ENCODE peak calls at places on chromosomes 13 and 19, in six cellular contexts. K is aorta, M is colonic mucosa, S is GM23248, X is keratinocyte, W is pancreas. Q is an unnamed sample. For H3K36me3 and H3K27me3, the result is how much of the 10 kb centered on the place peaks cover.

GRCh38 chr13:99812611-99813010 is 159.0 kb downstream of the ZIC5 start:
- DNase-seq in K (no peak), M (no peak), S (peak), X (no peak), W (peak), Q (peak)

GRCh38 chr13:98843482-98843877 is 91.0 kb upstream of the SLC15A1 start:
- DNase-seq in K (no peak), M (no peak), S (no peak), X (no peak), W (no peak), Q (no peak)

GRCh38 chr13:57665471-57665870 is 33.9 kb downstream of the PCDH17 start:
- DNase-seq in K (no peak), M (no peak), S (no peak), X (no peak), W (no peak), Q (no peak)

GRCh38 chr19:2034729-2035589 is 16.1 kb downstream of the MKNK2 start:
- DNase-seq in K (peak), M (peak), S (peak), X (no peak), W (peak), Q (no peak)

GRCh38 chr13:53137777-53138176 is 109.2 kb downstream of the OLFM4 start:
- DNase-seq in K (no peak), M (peak), S (peak), X (no peak), W (no peak), Q (peak)

GRCh38 chr19:43620061-43621001 is 902 bp upstream of the ZNF428 start:
- DNase-seq in K (peak), M (no peak), S (no peak), X (no peak), W (no peak), Q (no peak)

GRCh38 chr13:44165172-44165894 is 208.3 kb upstream of the SERP2 start:
- DNase-seq in K (no peak), M (no peak), S (no peak), X (no peak), W (no peak), Q (no peak)

GRCh38 chr19:46606681-46607440 is 5.7 kb downstream of the CALM3 start:
- DNase-seq in K (peak), M (peak), S (no peak), X (no peak), W (no peak), Q (no peak)

GRCh38 chr13:112705286-112705685 is 15.4 kb downstream of the ATP11A start:
- DNase-seq in K (no peak), M (no peak), S (no peak), X (no peak), W (no peak), Q (no peak)

DNA sequence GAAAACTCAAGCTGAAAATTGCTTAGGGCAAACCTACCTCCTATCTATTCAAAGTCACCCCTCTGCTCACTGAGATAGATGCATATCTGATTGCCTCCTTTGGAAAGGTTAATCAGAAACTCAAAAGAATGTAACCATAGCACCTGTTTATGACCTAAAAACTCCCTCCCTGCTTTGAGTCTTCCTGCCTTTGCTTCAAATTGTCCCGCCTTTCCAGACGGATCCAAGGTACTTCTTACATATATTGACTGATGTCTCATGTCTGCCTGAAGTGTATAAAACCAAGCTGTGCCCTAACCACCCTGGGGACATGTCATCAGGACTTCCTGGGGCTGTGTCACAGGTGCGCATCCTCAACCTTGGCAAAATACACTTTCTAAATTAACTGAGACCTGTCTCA is 118.6 kb downstream of the TBC1D4 start:
- DNase-seq in K (no peak), M (no peak), S (no peak), X (no peak), W (no peak), Q (no peak)
- H3K27ac ChIP-seq in K (no peak), M (no peak), S (no peak), X (peak), W (no peak), Q (no peak)

GRCh38 chr13:28401303-28402056 is 93.4 kb downstream of the FLT1 start:
- DNase-seq in K (no peak), M (no peak), S (peak), X (no peak), W (no peak), Q (peak)
- H3K36me3 ChIP-seq in K (under half), M (under half), S (under half), X (under half), W (under half), Q (under half)

DNA sequence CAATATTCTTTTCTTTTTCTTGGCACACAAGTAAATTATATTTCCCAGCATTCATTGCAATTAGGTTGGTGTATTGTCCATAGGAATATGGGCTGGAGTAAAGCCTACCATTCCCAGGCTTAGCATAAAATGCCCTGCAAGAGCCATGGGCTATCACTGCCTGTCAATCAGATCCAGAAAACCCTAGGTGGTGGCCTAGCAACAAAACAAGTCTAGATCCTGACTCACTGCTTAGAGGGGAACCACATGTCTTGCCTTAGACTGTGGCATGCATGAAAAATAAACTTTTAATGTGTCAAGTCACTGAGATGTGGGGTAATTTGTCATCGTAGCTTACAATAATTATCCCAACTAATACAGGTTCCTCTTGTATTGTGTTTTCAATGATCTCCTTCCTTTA is 16.2 kb downstream of the SOX21 start:
- DNase-seq in K (no peak), M (no peak), S (no peak), X (no peak), W (no peak), Q (no peak)
- H3K27me3 ChIP-seq in K (under half), M (under half), S (half or more), X (under half), W (under half), Q (under half)

GRCh38 chr19:49820125-49820524 is 2.0 kb downstream of the MED25 start:
- DNase-seq in K (no peak), M (no peak), S (no peak), X (no peak), W (no peak), Q (no peak)
- H3K27ac ChIP-seq in K (no peak), M (no peak), S (no peak), X (no peak), W (peak), Q (no peak)

GRCh38 chr19:21835810-21836444 is at the start of gene ZNF43:
- DNase-seq in K (peak), M (peak), S (peak), X (peak), W (peak), Q (peak)

GRCh38 chr19:21839966-21840365 is 4.0 kb upstream of the ZNF43 start:
- DNase-seq in K (no peak), M (no peak), S (no peak), X (no peak), W (no peak), Q (no peak)

GRCh38 chr19:21841784-21842097 is 5.8 kb upstream of the ZNF43 start:
- DNase-seq in K (no peak), M (no peak), S (no peak), X (no peak), W (no peak), Q (no peak)

GRCh38 chr19:21841081-21841783 is 5.2 kb upstream of the ZNF43 start:
- DNase-seq in K (no peak), M (no peak), S (no peak), X (no peak), W (no peak), Q (no peak)

GRCh38 chr19:21838646-21839045 is 2.7 kb upstream of the ZNF43 start:
- DNase-seq in K (no peak), M (no peak), S (no peak), X (no peak), W (no peak), Q (peak)
- H3K36me3 ChIP-seq in K (under half), M (under half), S (under half), X (under half), W (under half), Q (under half)

DNA sequence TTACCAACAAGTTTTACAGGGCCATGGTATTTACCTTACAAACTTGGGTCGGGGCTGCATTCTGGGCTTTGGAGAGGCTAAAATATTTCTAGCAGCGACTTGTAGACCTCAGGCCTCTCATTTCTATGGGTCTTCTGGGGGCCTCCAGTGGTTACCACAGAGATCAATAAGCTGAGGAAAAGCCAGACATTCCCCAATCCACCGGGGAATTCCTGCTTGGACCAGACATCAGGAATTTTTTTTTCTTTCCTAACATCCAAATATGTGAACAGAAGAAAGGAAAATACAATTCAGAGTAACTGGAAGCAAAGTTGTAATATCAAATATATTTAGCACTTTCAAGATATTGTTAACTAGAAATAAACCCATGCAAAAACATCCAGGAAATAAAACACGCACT is 1.5 kb downstream of the DZIP1 start:
- DNase-seq in K (no peak), M (no peak), S (no peak), X (no peak), W (no peak), Q (no peak)
- H3K27me3 ChIP-seq in K (under half), M (under half), S (under half), X (under half), W (under half), Q (under half)

GRCh38 chr19:13040232-13040915 is 45.1 kb downstream of the NFIX start:
- DNase-seq in K (no peak), M (no peak), S (peak), X (no peak), W (no peak), Q (no peak)
- H3K27ac ChIP-seq in K (peak), M (no peak), S (peak), X (peak), W (peak), Q (no peak)

GRCh38 chr19:48230555-48231129 is 25.1 kb downstream of the CARD8 start:
- DNase-seq in K (no peak), M (no peak), S (no peak), X (no peak), W (no peak), Q (no peak)
- H3K36me3 ChIP-seq in K (under half), M (under half), S (under half), X (under half), W (under half), Q (under half)

GRCh38 chr13:113729329-113730019 is 29.6 kb upstream of the TMEM255B start:
- DNase-seq in K (peak), M (no peak), S (peak), X (no peak), W (no peak), Q (no peak)
- H3K27me3 ChIP-seq in K (under half), M (under half), S (under half), X (under half), W (under half), Q (under half)